ENCODE peak calls at places on chromosomes 5 and 9, in nine cellular contexts. D, N, U, B, J, R, L, Y and M are unnamed samples.

GRCh38 chr9:70425192-70425591 is 10.7 kb upstream of the KLF9 start:
- DNase-seq in D (no peak), N (no peak), U (no peak), B (no peak), J (no peak), R (no peak), L (no peak), Y (no peak), M (no peak)

GRCh38 chr9:32992596-32993238 is 8.7 kb downstream of the APTX start:
- DNase-seq in D (no peak), N (no peak), U (no peak), B (no peak), J (no peak), R (no peak), L (peak), Y (no peak), M (no peak)

GRCh38 chr5:102223542-102224444 is 72.3 kb downstream of the SLCO4C1 start:
- DNase-seq in D (peak), N (no peak), U (no peak), B (no peak), J (no peak), R (peak), L (peak), Y (peak), M (peak)

GRCh38 chr9:134293576-134294227 is 32.6 kb upstream of the RXRA start:
- DNase-seq in D (peak), N (no peak), U (no peak), B (no peak), J (no peak), R (no peak), L (no peak), Y (no peak), M (no peak)

GRCh38 chr9:83013261-83013610 is 49.7 kb downstream of the RASEF start:
- DNase-seq in D (peak), N (no peak), U (no peak), B (no peak), J (no peak), R (no peak), L (peak), Y (no peak), M (no peak)

GRCh38 chr9:108885643-108886348 is 23.7 kb downstream of the ACTL7A start:
- DNase-seq in D (peak), N (peak), U (no peak), B (no peak), J (no peak), R (peak), L (peak), Y (no peak), M (peak)

GRCh38 chr5:892390-893136 is at the start of the genes BRD9 and TRIP13:
- DNase-seq in D (peak), N (peak), U (peak), B (peak), J (peak), R (peak), L (peak), Y (peak), M (peak)

GRCh38 chr9:38227061-38227540 is 158.1 kb upstream of the SHB start:
- DNase-seq in D (peak), N (peak), U (peak), B (no peak), J (no peak), R (no peak), L (peak), Y (peak), M (peak)

GRCh38 chr5:1227669-1228068 is 2.5 kb downstream of the SLC6A18 start:
- DNase-seq in D (peak), N (no peak), U (no peak), B (no peak), J (no peak), R (no peak), L (peak), Y (no peak), M (peak)

GRCh38 chr5:143161893-143162520 is 241.5 kb downstream of the NR3C1 start:
- DNase-seq in D (peak), N (peak), U (no peak), B (peak), J (no peak), R (no peak), L (peak), Y (no peak), M (no peak)

GRCh38 chr9:16202913-16203734 is 650.3 kb downstream of the CCDC171 start:
- DNase-seq in D (peak), N (no peak), U (no peak), B (no peak), J (no peak), R (no peak), L (peak), Y (no peak), M (peak)

GRCh38 chr5:53027913-53028312 is 38.8 kb downstream of the ITGA2 start:
- DNase-seq in D (peak), N (no peak), U (no peak), B (peak), J (no peak), R (no peak), L (peak), Y (no peak), M (peak)

GRCh38 chr5:83145882-83146331 is 68.6 kb downstream of the XRCC4 start:
- DNase-seq in D (peak), N (no peak), U (no peak), B (no peak), J (no peak), R (no peak), L (peak), Y (no peak), M (no peak)

GRCh38 chr9:121662896-121663580 is 11.6 kb downstream of the DAB2IP start:
- DNase-seq in D (no peak), N (no peak), U (no peak), B (no peak), J (no peak), R (no peak), L (no peak), Y (no peak), M (no peak)

GRCh38 chr9:114837923-114838322 is 32.1 kb upstream of the TNFSF15 start:
- DNase-seq in D (no peak), N (no peak), U (no peak), B (no peak), J (no peak), R (no peak), L (peak), Y (no peak), M (peak)

GRCh38 chr5:14218897-14219573 is 75.9 kb downstream of the TRIO start:
- DNase-seq in D (no peak), N (no peak), U (no peak), B (no peak), J (no peak), R (no peak), L (peak), Y (no peak), M (no peak)

GRCh38 chr9:121508415-121508814 is 8.8 kb upstream of the GGTA1 start:
- DNase-seq in D (no peak), N (no peak), U (no peak), B (peak), J (no peak), R (no peak), L (no peak), Y (no peak), M (peak)

GRCh38 chr5:150457112-150457511 is 7.6 kb upstream of the RPS14 start:
- DNase-seq in D (no peak), N (no peak), U (no peak), B (no peak), J (no peak), R (no peak), L (no peak), Y (no peak), M (no peak)

GRCh38 chr5:11390369-11390768 is 513.9 kb downstream of the CTNND2 start:
- DNase-seq in D (no peak), N (no peak), U (no peak), B (no peak), J (no peak), R (no peak), L (no peak), Y (no peak), M (peak)

GRCh38 chr9:132582276-132582785 is at the start of gene BARHL1:
- DNase-seq in D (no peak), N (no peak), U (no peak), B (no peak), J (no peak), R (no peak), L (no peak), Y (no peak), M (no peak)

GRCh38 chr5:1413211-1413610 is 32.0 kb downstream of the SLC6A3 start:
- DNase-seq in D (no peak), N (no peak), U (no peak), B (no peak), J (no peak), R (no peak), L (no peak), Y (no peak), M (no peak)

GRCh38 chr9:91515074-91515687 is 91.5 kb upstream of the NFIL3 start:
- DNase-seq in D (peak), N (no peak), U (no peak), B (peak), J (no peak), R (no peak), L (peak), Y (no peak), M (peak)

GRCh38 chr5:138819065-138819464 is 56.1 kb downstream of the LRRTM2 start:
- DNase-seq in D (no peak), N (no peak), U (no peak), B (no peak), J (no peak), R (no peak), L (peak), Y (no peak), M (no peak)

GRCh38 chr5:125058185-125058826 is 311.9 kb upstream of the ZNF608 start:
- DNase-seq in D (peak), N (no peak), U (no peak), B (no peak), J (no peak), R (no peak), L (peak), Y (no peak), M (no peak)

GRCh38 chr5:75192804-75193203 is 43.9 kb downstream of the ANKRD31 start:
- DNase-seq in D (no peak), N (no peak), U (no peak), B (no peak), J (no peak), R (no peak), L (no peak), Y (no peak), M (no peak)

DNA sequence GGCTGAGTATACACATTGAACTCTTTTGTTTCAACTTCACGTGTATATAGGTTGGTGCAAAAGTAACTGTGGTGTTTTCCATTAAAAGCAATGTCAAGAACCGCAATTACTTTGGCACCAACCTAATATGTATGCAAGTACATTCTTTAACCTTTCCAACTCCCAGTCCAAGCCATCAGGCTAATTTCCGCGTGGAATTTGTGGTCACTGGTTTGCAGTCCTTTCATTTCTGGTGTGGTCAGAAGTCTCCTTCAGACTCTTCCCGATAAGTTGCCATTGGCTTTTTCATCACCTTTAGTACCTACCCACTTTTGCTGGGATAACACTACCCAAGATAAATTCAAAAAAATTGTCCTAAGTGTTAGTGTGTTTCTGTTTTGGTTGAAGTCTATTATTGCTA is 84.0 kb downstream of the RGS3 start:
- DNase-seq in D (no peak), N (no peak), U (no peak), B (no peak), J (no peak), R (no peak), L (no peak), Y (no peak), M (no peak)
- H3K27ac ChIP-seq in D (no peak), N (peak), U (no peak), B (peak), J (no peak), R (no peak), L (no peak), Y (no peak), M (no peak)

GRCh38 chr9:101878734-101879133 is 140.3 kb upstream of the GRIN3A start:
- DNase-seq in D (no peak), N (no peak), U (no peak), B (no peak), J (no peak), R (no peak), L (no peak), Y (no peak), M (no peak)
- H3K4me3 ChIP-seq in D (no peak), N (no peak), U (no peak), B (no peak), J (no peak), R (no peak), L (no peak), Y (no peak), M (no peak)

DNA sequence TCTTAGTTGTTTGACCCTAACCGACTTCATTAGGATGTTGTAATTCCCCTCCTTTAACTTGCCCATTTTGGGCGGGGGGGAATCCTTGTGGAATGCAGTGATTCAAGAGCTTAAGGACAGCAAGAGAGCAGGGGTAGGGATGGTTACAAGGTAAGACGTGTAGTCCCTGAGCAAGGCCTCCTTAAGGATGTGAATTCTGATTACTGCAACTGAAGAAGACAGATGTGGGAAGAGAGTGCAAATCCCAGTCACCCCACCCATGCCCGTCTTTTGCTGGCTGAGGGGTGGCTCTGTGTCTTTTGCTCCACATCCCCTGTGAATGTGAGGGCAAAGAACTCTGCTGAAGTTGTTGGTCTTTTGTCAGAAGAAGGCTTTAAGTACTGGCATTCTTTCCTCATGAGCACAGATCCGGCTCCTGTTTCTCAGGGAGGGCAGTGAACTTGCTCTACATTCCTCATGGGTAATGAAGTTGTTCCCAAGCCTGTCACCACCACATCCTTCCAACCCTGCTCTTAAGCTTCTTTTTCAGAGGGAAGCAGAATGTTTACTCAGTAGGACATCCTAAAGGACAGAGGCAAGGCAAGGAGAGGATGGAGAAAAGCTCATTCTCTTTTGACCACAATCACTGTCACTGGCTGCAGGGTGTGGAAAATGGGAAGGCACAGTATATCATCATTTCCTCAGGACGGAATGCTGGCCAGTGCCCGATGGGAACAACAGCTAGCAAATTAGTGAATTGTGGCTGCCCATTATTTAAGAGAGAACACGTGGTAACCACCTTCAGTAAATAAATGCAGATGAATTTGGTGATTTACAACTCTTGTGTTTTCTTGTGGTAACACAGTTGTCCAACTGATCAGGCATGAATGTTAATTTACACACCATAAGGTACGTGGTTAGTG is 61.5 kb downstream of the RAI14 start:
- DNase-seq in D (peak), N (no peak), U (no peak), B (no peak), J (no peak), R (no peak), L (peak), Y (no peak), M (peak)
- H3K27ac ChIP-seq in D (peak), N (no peak), U (no peak), B (peak), J (peak), R (no peak), L (peak), Y (no peak), M (peak)

DNA sequence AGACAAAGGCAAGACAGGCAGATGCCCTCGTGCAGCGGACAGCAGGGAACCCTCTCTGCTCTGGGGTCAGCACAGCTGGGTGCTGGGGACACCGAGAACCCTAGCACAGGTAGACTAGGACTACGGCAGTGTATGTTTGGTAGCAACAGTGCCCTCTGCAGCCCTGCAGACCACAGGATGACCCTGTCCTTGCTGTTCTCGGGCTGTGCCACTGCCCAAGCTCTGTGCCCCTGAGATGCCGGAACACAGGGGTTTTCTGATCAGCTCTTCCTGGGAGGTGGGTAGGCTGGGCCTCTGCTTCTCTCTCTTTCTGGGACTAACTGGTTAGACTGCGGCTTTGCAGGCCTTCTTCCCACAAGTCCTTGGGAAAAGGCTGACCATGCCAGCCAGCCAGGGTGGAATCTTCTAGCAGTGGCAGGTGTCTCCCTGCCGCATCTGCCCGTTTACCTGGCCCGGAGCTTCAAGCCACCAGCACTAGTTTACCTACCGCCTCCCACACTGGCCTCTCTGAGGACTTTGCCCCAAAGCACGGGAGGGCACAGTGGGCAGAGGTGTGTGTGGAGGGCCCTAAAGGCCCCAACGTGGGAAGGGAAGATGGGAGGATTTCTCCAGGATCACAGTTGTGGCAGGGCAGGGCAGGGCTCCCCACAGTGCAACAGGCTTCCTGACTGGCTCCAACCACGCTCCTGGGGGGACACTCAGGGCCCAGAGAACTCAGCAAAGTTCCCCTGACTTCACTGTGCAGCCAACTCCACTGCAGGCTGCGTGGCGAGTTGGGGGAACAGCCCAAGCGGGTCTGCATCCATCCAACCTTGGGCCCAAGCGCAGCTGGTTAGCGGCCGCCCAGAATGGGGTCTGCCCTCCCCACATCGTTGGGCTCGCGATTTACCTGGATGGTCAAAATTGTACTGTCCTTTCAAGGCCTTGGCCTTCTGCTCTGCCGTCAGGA is 1.2 kb downstream of the UCK1 start:
- DNase-seq in D (no peak), N (no peak), U (no peak), B (no peak), J (no peak), R (no peak), L (no peak), Y (no peak), M (no peak)
- H3K4me3 ChIP-seq in D (peak), N (peak), U (peak), B (peak), J (peak), R (peak), L (peak), Y (peak), M (peak)